ENCODE peak calls at places on chromosomes 12 and 14, in six cellular contexts. K is GM12878, B is A549, S is K562, Y is SK-N-SH, J is HepG2. Z is an unnamed sample.

GRCh38 chr14:30214456-30215090 is 286.9 kb upstream of the PRKD1 start:
- DNase-seq in J (peak), S (peak), Y (peak), B (peak), K (peak), Z (no peak)

GRCh38 chr14:101849125-101849524 is 87.6 kb downstream of the PPP2R5C start:
- DNase-seq in K (no peak), J (no peak), S (peak), B (no peak), Y (no peak), Z (no peak)

GRCh38 chr12:106581543-106582263 is 1.1 kb upstream of the RFX4 start:
- DNase-seq in J (no peak), Y (peak), K (no peak), S (peak), B (no peak), Z (peak)

GRCh38 chr12:22268406-22268805 is 66.1 kb downstream of the ST8SIA1 start:
- DNase-seq in S (no peak), B (no peak), J (no peak), K (no peak), Y (no peak), Z (no peak)

GRCh38 chr12:13210022-13210539 is 13.6 kb downstream of the EMP1 start:
- DNase-seq in J (no peak), K (no peak), Y (peak), S (no peak), B (no peak), Z (no peak)

GRCh38 chr14:80213602-80214001 is 2.3 kb upstream of the DIO2 start:
- DNase-seq in B (peak), S (no peak), J (peak), Y (peak), K (no peak), Z (peak)

GRCh38 chr12:6902448-6902847 is 2.2 kb upstream of the LRRC23 start:
- DNase-seq in B (no peak), J (no peak), S (no peak), K (no peak), Y (no peak), Z (no peak)

GRCh38 chr12:132528564-132529106 is 38.7 kb downstream of the FBRSL1 start:
- DNase-seq in Y (no peak), J (no peak), K (no peak), B (no peak), S (no peak), Z (no peak)

GRCh38 chr12:19507823-19508222 is 68.5 kb downstream of the AEBP2 start:
- DNase-seq in K (no peak), Y (peak), J (no peak), S (no peak), B (peak), Z (no peak)

GRCh38 chr12:42235426-42235825 is 2.6 kb downstream of the YAF2 start:
- DNase-seq in S (no peak), Y (no peak), B (no peak), K (no peak), J (no peak), Z (no peak)

GRCh38 chr14:36818794-36819384 is 157.2 kb downstream of the PAX9 start:
- DNase-seq in B (no peak), J (no peak), K (no peak), Y (no peak), S (no peak), Z (no peak)

GRCh38 chr12:89354630-89354931 is 2.3 kb upstream of the DUSP6 start:
- DNase-seq in S (no peak), J (no peak), B (peak), Y (no peak), K (no peak), Z (no peak)

GRCh38 chr14:100019156-100019882 is 45.9 kb upstream of the EVL start:
- DNase-seq in S (peak), K (no peak), Y (peak), J (peak), B (peak), Z (no peak)

GRCh38 chr14:74910556-74910955 is 12.5 kb downstream of the RPS6KL1 start:
- DNase-seq in S (no peak), K (no peak), J (no peak), Y (peak), B (no peak), Z (no peak)

GRCh38 chr12:123078114-123078465 is 72.8 kb downstream of the PITPNM2 start:
- DNase-seq in Y (peak), S (no peak), J (no peak), K (no peak), B (no peak), Z (no peak)

GRCh38 chr14:95275507-95275906 is 44.2 kb downstream of the CLMN start:
- DNase-seq in Y (no peak), B (no peak), J (no peak), K (no peak), S (no peak), Z (no peak)
- TF ChIP-seq CHD2 in Y (no peak), B (no peak), J (no peak), K (no peak), S (no peak), Z (no peak)

GRCh38 chr12:96236221-96236822 is 42.1 kb downstream of the ELK3 start:
- DNase-seq in S (no peak), J (no peak), Y (no peak), K (no peak), B (no peak), Z (no peak)

GRCh38 chr12:96234591-96235496 is 40.7 kb downstream of the ELK3 start:
- DNase-seq in Y (no peak), B (no peak), S (no peak), J (no peak), K (no peak), Z (no peak)

GRCh38 chr12:96235497-96235826 is 41.3 kb downstream of the ELK3 start:
- DNase-seq in B (peak), Y (no peak), K (no peak), S (no peak), J (no peak), Z (no peak)

GRCh38 chr12:96233168-96233567 is 39.0 kb downstream of the ELK3 start:
- DNase-seq in J (no peak), B (no peak), S (no peak), Y (no peak), K (no peak), Z (no peak)

GRCh38 chr12:96233941-96234461 is 39.8 kb downstream of the ELK3 start:
- DNase-seq in Y (peak), S (no peak), B (no peak), J (no peak), K (no peak), Z (no peak)
- TF ChIP-seq CHD2 in Y (no peak), S (no peak), B (no peak), J (no peak), K (no peak), Z (no peak)

GRCh38 chr12:115872919-115873357 is 404.6 kb downstream of the MED13L start:
- DNase-seq in S (no peak), Y (no peak), B (peak), J (peak), K (no peak), Z (no peak)
- TF ChIP-seq CHD2 in S (no peak), Y (no peak), B (no peak), J (no peak), K (no peak), Z (no peak)

GRCh38 chr12:1517734-1518485 is 76.5 kb downstream of the FBXL14 start:
- DNase-seq in K (no peak), Y (no peak), B (no peak), S (no peak), J (no peak), Z (no peak)

GRCh38 chr12:1518486-1518762 is 76.0 kb downstream of the FBXL14 start:
- DNase-seq in S (no peak), J (no peak), K (no peak), Y (no peak), B (no peak), Z (no peak)

GRCh38 chr12:1518763-1519516 is 75.4 kb downstream of the FBXL14 start:
- DNase-seq in B (peak), Y (no peak), K (no peak), J (peak), S (peak), Z (no peak)

GRCh38 chr12:1515428-1515827 is 79.0 kb downstream of the FBXL14 start:
- DNase-seq in K (no peak), J (no peak), S (no peak), B (no peak), Y (no peak), Z (no peak)

DNA sequence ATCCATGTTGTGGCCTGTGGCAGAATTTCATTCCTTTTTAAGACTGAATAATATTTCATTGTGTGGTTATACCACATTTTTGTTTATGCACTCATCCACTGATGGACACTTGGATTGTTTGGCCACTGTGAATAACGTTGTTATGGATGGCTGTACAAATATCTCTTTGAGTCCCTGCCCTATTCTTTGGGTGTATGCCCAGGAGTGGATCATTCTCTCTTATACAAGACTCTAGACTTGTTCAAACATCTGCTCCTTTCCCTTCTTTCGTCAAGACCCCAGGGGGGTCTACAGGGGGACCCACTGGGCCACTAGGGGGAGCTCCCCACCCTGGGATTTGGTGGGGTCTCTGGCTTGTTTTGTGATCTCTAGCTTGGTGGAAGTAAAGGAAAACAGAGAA is 77.4 kb downstream of the FBXL14 start:
- DNase-seq in J (peak), Y (peak), B (peak), S (no peak), K (no peak), Z (no peak)
- TF ChIP-seq CHD2 in J (no peak), Y (no peak), B (no peak), S (no peak), K (no peak), Z (no peak)

GRCh38 chr12:67720383-67720856 is 71.9 kb downstream of the DYRK2 start:
- DNase-seq in J (no peak), B (peak), Y (peak), S (no peak), K (no peak), Z (no peak)
- TF ChIP-seq CHD2 in J (no peak), B (no peak), Y (no peak), S (no peak), K (no peak), Z (no peak)

Z was measured in H1.